ENCODE peak calls at places on chromosome 1, in four cellular contexts. F is cardiac fibroblast, T is left lung, I is adrenal gland. N is an unnamed sample.

GRCh38 chr1:18972991-18973390 is 16.5 kb upstream of the IFFO2 start:
- DNase-seq in T (no peak), I (no peak), F (peak; percentile 57), N (peak; percentile 39)

GRCh38 chr1:6508876-6509602 is 17.6 kb upstream of the PLEKHG5 start:
- DNase-seq in T (no peak), F (no peak), I (no peak), N (no peak)

GRCh38 chr1:204505674-204506073 is 10.5 kb upstream of the MDM4 start:
- DNase-seq in T (no peak), I (no peak), F (no peak), N (no peak)

GRCh38 chr1:39154553-39155361 is 49.7 kb upstream of the MACF1 start:
- DNase-seq in I (peak; percentile 61), T (no peak), F (peak; percentile 94), N (peak; percentile 97)

GRCh38 chr1:220363196-220363831 is 91.1 kb upstream of the RAB3GAP2 start:
- DNase-seq in F (no peak), T (no peak), I (no peak), N (no peak)

GRCh38 chr1:23634840-23635642 is 56.6 kb upstream of the RPL11 start:
- DNase-seq in T (peak; percentile 43), I (peak; percentile 76), F (peak; percentile 87), N (peak; percentile 84)

GRCh38 chr1:27536004-27536757 is 46.2 kb upstream of the WASF2 start:
- DNase-seq in F (no peak), T (no peak), I (no peak), N (no peak)

GRCh38 chr1:2523891-2524609 is 2.3 kb downstream of the PANK4 start:
- DNase-seq in T (no peak), F (no peak), I (no peak), N (no peak)

GRCh38 chr1:25912076-25912831 is 6.0 kb upstream of the STMN1 start:
- DNase-seq in I (no peak), F (peak; percentile 85), T (no peak), N (peak; percentile 77)

GRCh38 chr1:46656643-46657042 is 11.5 kb downstream of the ATPAF1 start:
- DNase-seq in I (no peak), T (no peak), F (no peak), N (no peak)

GRCh38 chr1:40449684-40450490 is at the start of gene ZFP69B:
- DNase-seq in T (peak; percentile 93), F (peak; percentile 90), I (peak; percentile 91), N (peak; percentile 93)

GRCh38 chr1:220313576-220313975 is 41.3 kb upstream of the RAB3GAP2 start:
- DNase-seq in I (no peak), F (no peak), T (no peak), N (no peak)

GRCh38 chr1:162984699-162985098 is 84.5 kb upstream of the RGS4 start:
- DNase-seq in T (no peak), I (no peak), F (peak; percentile 95), N (peak; percentile 96)

GRCh38 chr1:59569198-59569597 is 245.6 kb upstream of the HOOK1 start:
- DNase-seq in F (no peak), T (no peak), I (no peak), N (no peak)

GRCh38 chr1:116033322-116033721 is 57.0 kb downstream of the SLC22A15 start:
- DNase-seq in F (no peak), I (no peak), T (no peak), N (no peak)

GRCh38 chr1:180911640-180912161 is 996 bp upstream of the KIAA1614 start:
- DNase-seq in I (no peak), F (peak; percentile 33), T (no peak), N (peak; percentile 15)

GRCh38 chr1:25699501-25700089 is 83.0 kb downstream of the MAN1C1 start:
- DNase-seq in I (no peak), T (no peak), F (no peak), N (no peak)

GRCh38 chr1:37477946-37478345 is 3.6 kb downstream of the ZC3H12A start:
- DNase-seq in F (peak; percentile 16), I (peak; percentile 28), T (peak; percentile 36), N (no peak)

GRCh38 chr1:163068716-163069115 is 445 bp upstream of the RGS4 start:
- DNase-seq in T (no peak), I (no peak), F (peak; percentile 67), N (peak; percentile 76)

GRCh38 chr1:27267153-27267552 is 32.7 kb downstream of the WDTC1 start:
- DNase-seq in T (no peak), F (no peak), I (no peak), N (no peak)

GRCh38 chr1:45622267-45622890 is 1.5 kb downstream of the CCDC17 start:
- DNase-seq in I (no peak), F (no peak), T (no peak), N (no peak)

GRCh38 chr1:187655163-187655562 is 826.4 kb downstream of the PLA2G4A start:
- DNase-seq in I (no peak), T (no peak), F (peak; percentile 67), N (peak; percentile 49)

GRCh38 chr1:234509457-234510328 is 30.7 kb upstream of the TARBP1 start:
- DNase-seq in T (no peak), F (peak; percentile 41), I (no peak), N (no peak)

GRCh38 chr1:193614275-193614674 is 427.9 kb upstream of the B3GALT2 start:
- DNase-seq in F (no peak), I (no peak), T (no peak), N (no peak)

GRCh38 chr1:40532844-40533424 is 1.5 kb downstream of the ZNF684 start:
- DNase-seq in T (no peak), I (no peak), F (peak; percentile 70), N (peak; percentile 73)

GRCh38 chr1:226149806-226150205 is 36.7 kb downstream of the ACBD3 start:
- DNase-seq in F (no peak), T (no peak), I (no peak), N (peak; percentile 25)

GRCh38 chr1:87435484-87435883 is 106.8 kb downstream of the LMO4 start:
- DNase-seq in T (no peak), I (no peak), F (peak; percentile 57), N (peak; percentile 84)

GRCh38 chr1:88029142-88029541 is 654.9 kb upstream of the PKN2 start:
- DNase-seq in I (no peak), F (peak; percentile 38), T (no peak), N (peak; percentile 40)

GRCh38 chr1:176122282-176122681 is 84.8 kb downstream of the COP1 start:
- DNase-seq in I (no peak), F (no peak), T (no peak), N (no peak)

GRCh38 chr1:74969566-74970135 is 164.5 kb upstream of the LHX8 start:
- DNase-seq in F (no peak), T (no peak), I (no peak), N (no peak)

GRCh38 chr1:88191917-88192316 is 492.2 kb upstream of the PKN2 start:
- DNase-seq in I (no peak), T (no peak), F (no peak), N (no peak)

GRCh38 chr1:97814121-97814520 is 106.7 kb downstream of the DPYD start:
- DNase-seq in I (no peak), T (no peak), F (peak; percentile 62), N (peak; percentile 20)

GRCh38 chr1:29579821-29580425 is 343.6 kb downstream of the PTPRU start:
- DNase-seq in F (peak; percentile 30), T (no peak), I (no peak), N (peak; percentile 50)

DNA sequence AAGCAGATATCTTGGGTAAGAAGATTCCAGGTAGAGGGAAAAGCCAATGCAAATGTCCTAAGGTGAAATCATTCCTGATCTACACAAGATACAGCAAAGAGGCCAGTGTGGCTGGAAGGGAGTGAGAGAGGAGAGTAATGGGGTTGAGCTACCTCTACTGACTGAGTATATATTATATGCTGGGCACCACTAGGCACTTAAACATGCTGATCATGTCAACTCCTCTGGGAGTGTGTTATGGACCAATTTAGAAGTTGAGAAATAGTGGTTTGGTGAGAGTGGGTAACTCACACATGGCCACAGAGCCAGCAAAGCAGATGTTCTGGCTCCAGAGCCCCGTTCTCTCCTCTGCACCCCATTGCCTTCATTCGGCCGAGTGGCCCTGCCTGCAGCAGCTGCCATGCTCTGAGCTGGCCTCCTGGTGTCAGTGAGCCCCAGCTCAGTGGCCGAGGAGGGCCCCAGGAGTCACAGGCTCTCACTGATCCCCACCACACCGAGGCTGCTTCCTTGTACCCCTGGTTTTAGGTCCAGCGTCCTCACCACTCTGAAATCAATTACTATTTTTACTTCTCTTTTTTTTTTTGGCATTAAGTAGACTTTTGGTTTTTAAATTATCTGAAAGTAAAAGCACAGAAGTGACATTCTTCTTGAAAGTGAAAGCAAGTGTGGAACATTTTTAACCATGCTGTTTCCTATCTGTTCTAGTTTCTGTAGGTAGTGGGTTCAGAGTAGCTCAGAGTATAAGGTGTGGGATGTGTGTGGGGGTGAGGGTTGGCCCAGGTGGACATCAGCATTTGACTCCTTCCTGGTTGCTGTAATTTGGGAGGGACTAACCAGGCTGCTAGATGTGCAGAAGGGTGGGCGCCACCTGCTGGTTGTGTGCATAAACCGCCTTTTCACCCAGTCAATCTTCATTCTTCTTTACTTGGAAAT is 45.8 kb upstream of the CRNN start:
- DNase-seq in T (peak; percentile 66), F (peak; percentile 79), I (peak; percentile 79), N (peak; percentile 78)
- H3K4me3 ChIP-seq in T (no peak overlapping the region), F (no peak overlapping the region), I (no peak overlapping the region), N (no peak overlapping the region)

DNA sequence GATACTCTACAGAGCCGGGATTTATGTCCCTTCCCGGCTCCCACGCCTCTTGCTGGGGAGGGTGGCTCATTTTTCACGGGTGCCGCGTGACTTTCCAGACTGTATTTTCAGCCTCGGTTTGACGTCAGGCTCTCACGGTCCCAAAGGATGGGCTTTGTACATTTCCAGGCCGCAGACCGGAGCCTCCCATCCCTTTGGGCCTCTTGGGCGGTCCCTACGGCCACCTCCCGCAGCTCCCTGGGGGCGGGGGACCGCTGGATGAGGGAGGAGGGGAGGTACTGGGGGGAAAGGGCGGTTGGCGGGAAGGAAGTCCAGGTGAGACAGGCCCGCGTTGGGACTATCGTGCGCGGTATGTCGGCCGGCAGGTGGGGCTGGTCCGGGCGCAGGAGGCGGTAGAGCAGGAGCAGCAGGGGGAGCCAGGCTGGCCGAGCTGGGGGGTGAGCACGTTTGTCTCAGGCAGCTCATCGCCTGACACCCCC is 17.9 kb downstream of the UBL4B start:
- DNase-seq in F (no peak), T (no peak), I (no peak), N (peak; percentile 21)
- TF ChIP-seq CTCF in F (peak; percentile 8), T (no peak), I (no peak), N (peak; percentile 8)

DNA sequence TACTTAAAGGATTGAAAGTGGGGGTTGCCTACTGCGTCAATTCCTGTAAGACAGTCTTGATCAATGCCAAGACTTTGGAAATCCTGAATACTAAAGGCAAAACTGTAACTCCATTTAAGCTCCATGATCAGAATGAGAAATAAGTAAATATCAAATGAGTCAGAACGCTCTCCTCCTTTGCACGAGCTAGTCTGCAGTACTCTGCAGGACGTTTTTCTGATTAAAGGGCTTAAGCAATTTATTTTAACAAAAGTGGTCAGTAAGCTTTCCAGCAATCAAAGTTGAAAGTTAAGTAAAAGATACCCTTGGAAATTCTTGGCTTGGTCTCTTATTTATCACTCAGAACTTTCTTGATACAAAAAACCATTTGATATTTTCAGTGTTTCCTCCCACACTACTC is 35.7 kb upstream of the ARHGAP29 start:
- DNase-seq in T (no peak), I (no peak), F (no peak), N (no peak)
- H3K4me3 ChIP-seq in T (no peak overlapping the region), I (no peak overlapping the region), F (no peak overlapping the region), N (no peak overlapping the region)

GRCh38 chr1:184633785-184634184 is 120.9 kb downstream of the EDEM3 start:
- DNase-seq in F (no peak), T (peak; percentile 51), I (no peak), N (no peak)

GRCh38 chr1:184635347-184636155 is 119.1 kb downstream of the EDEM3 start:
- DNase-seq in F (no peak), I (no peak), T (no peak), N (no peak)

GRCh38 chr1:184636156-184636448 is 118.6 kb downstream of the EDEM3 start:
- DNase-seq in F (no peak), I (no peak), T (no peak), N (no peak)

GRCh38 chr1:184632415-184633175 is 122.1 kb downstream of the EDEM3 start:
- DNase-seq in I (no peak), F (no peak), T (peak; percentile 61), N (no peak)

GRCh38 chr1:184634296-184634695 is 120.4 kb downstream of the EDEM3 start:
- DNase-seq in T (no peak), I (no peak), F (no peak), N (no peak)
- TF ChIP-seq CTCF in T (no peak), I (no peak), F (no peak), N (no peak)